ENCODE peak calls at places on chromosomes 11 and 22, in ten cellular contexts. One of them, this sample, is unnamed.

GRCh38 chr11:32118025-32118974 is 27.4 kb downstream of the RCN1 start:
- DNase-seq in D341Med: no peak
- DNase-seq in transverse colon: no peak
- DNase-seq in ELR: peak
- DNase-seq in fibroblast of villous mesenchyme: peak
- DNase-seq in adrenal gland: peak
- DNase-seq in brain microvascular endothelial cell: peak
- DNase-seq in left ventricle myocardium superior: no peak
- DNase-seq in substantia nigra: no peak
- DNase-seq in anterior cingulate cortex: no peak
- DNase-seq in this sample: no peak

GRCh38 chr11:76763573-76764348 is 19.4 kb upstream of the TSKU start:
- DNase-seq in left ventricle myocardium superior: peak
- DNase-seq in adrenal gland: no peak
- DNase-seq in anterior cingulate cortex: peak
- DNase-seq in brain microvascular endothelial cell: peak
- DNase-seq in D341Med: no peak
- DNase-seq in ELR: peak
- DNase-seq in substantia nigra: no peak
- DNase-seq in transverse colon: no peak
- DNase-seq in fibroblast of villous mesenchyme: peak
- DNase-seq in this sample: peak

GRCh38 chr11:121964591-121964990 is 151.4 kb downstream of the BLID start:
- DNase-seq in brain microvascular endothelial cell: peak
- DNase-seq in substantia nigra: no peak
- DNase-seq in fibroblast of villous mesenchyme: peak
- DNase-seq in left ventricle myocardium superior: no peak
- DNase-seq in transverse colon: no peak
- DNase-seq in anterior cingulate cortex: no peak
- DNase-seq in ELR: peak
- DNase-seq in D341Med: no peak
- DNase-seq in adrenal gland: peak
- DNase-seq in this sample: peak

GRCh38 chr11:35953081-35953480 is 9.2 kb downstream of the LDLRAD3 start:
- DNase-seq in adrenal gland: peak
- DNase-seq in ELR: no peak
- DNase-seq in anterior cingulate cortex: no peak
- DNase-seq in transverse colon: no peak
- DNase-seq in fibroblast of villous mesenchyme: no peak
- DNase-seq in brain microvascular endothelial cell: no peak
- DNase-seq in left ventricle myocardium superior: peak
- DNase-seq in substantia nigra: peak
- DNase-seq in D341Med: no peak
- DNase-seq in this sample: no peak

GRCh38 chr11:119580751-119581150 is 148.2 kb downstream of the NECTIN1 start:
- DNase-seq in substantia nigra: no peak
- DNase-seq in transverse colon: no peak
- DNase-seq in ELR: no peak
- DNase-seq in adrenal gland: no peak
- DNase-seq in anterior cingulate cortex: no peak
- DNase-seq in D341Med: no peak
- DNase-seq in brain microvascular endothelial cell: no peak
- DNase-seq in left ventricle myocardium superior: no peak
- DNase-seq in fibroblast of villous mesenchyme: no peak
- DNase-seq in this sample: no peak

GRCh38 chr11:88555018-88555828 is 217.7 kb upstream of the CTSC start:
- DNase-seq in fibroblast of villous mesenchyme: peak
- DNase-seq in adrenal gland: no peak
- DNase-seq in left ventricle myocardium superior: no peak
- DNase-seq in ELR: peak
- DNase-seq in transverse colon: no peak
- DNase-seq in D341Med: no peak
- DNase-seq in substantia nigra: no peak
- DNase-seq in brain microvascular endothelial cell: peak
- DNase-seq in anterior cingulate cortex: no peak
- DNase-seq in this sample: peak

GRCh38 chr22:35601743-35602633 is 15.1 kb downstream of the MB start:
- DNase-seq in anterior cingulate cortex: no peak
- DNase-seq in D341Med: no peak
- DNase-seq in brain microvascular endothelial cell: peak
- DNase-seq in fibroblast of villous mesenchyme: peak
- DNase-seq in left ventricle myocardium superior: no peak
- DNase-seq in adrenal gland: peak
- DNase-seq in substantia nigra: no peak
- DNase-seq in transverse colon: no peak
- DNase-seq in ELR: peak
- DNase-seq in this sample: peak

GRCh38 chr11:61797263-61797944 is 4.7 kb downstream of the FEN1 start:
- DNase-seq in substantia nigra: peak
- DNase-seq in brain microvascular endothelial cell: peak
- DNase-seq in fibroblast of villous mesenchyme: peak
- DNase-seq in anterior cingulate cortex: no peak
- DNase-seq in ELR: peak
- DNase-seq in adrenal gland: peak
- DNase-seq in D341Med: peak
- DNase-seq in left ventricle myocardium superior: peak
- DNase-seq in transverse colon: peak
- DNase-seq in this sample: peak

This sample was measured in AG20443.